ENCODE peak calls at places on chromosomes 13 and 19, in five cellular contexts. N is breast epithelium, T is K562, X is lower leg skin, F is psoas muscle. J is an unnamed sample.

GRCh38 chr19:13881231-13881691 is 4.3 kb downstream of the NANOS3 start:
- DNase-seq in F (no peak), X (no peak), T (no peak), N (no peak), J (no peak)

GRCh38 chr13:71751074-71751473 is 115.9 kb downstream of the DACH1 start:
- DNase-seq in T (no peak), X (no peak), F (no peak), N (no peak), J (no peak)

GRCh38 chr13:41122838-41123237 is 9.8 kb downstream of the KBTBD6 start:
- DNase-seq in T (no peak), X (no peak), F (no peak), N (no peak), J (no peak)

GRCh38 chr13:97535619-97536018 is 101.7 kb downstream of the RAP2A start:
- DNase-seq in X (no peak), T (no peak), N (no peak), F (no peak), J (no peak)

GRCh38 chr13:59963383-59963782 is 200.3 kb downstream of the DIAPH3 start:
- DNase-seq in N (no peak), X (no peak), F (no peak), T (no peak), J (no peak)

GRCh38 chr13:51906581-51906980 is 44.8 kb downstream of the CCDC70 start:
- DNase-seq in F (no peak), T (no peak), N (peak), X (no peak), J (no peak)

GRCh38 chr13:98285317-98285716 is 108.2 kb upstream of the RNF113B start:
- DNase-seq in T (no peak), F (no peak), N (no peak), X (no peak), J (no peak)

GRCh38 chr13:88592105-88592504 is 920.9 kb downstream of the SLITRK5 start:
- DNase-seq in X (no peak), F (no peak), N (no peak), T (no peak), J (no peak)

GRCh38 chr19:8307400-8307964 is 676 bp downstream of the CD320 start:
- DNase-seq in N (no peak), X (peak), T (peak), F (no peak), J (peak)
- TF ChIP-seq CTCF in N (no peak), X (no peak), T (peak), F (no peak), J (no peak)

GRCh38 chr13:47092202-47092601 is 195.3 kb upstream of the HTR2A start:
- DNase-seq in T (no peak), N (no peak), X (no peak), F (no peak), J (no peak)

GRCh38 chr13:47085346-47085745 is 188.5 kb upstream of the HTR2A start:
- DNase-seq in F (no peak), T (no peak), X (no peak), N (no peak), J (no peak)

GRCh38 chr13:47081850-47082249 is 185.0 kb upstream of the HTR2A start:
- DNase-seq in X (no peak), T (no peak), N (no peak), F (no peak), J (no peak)

DNA sequence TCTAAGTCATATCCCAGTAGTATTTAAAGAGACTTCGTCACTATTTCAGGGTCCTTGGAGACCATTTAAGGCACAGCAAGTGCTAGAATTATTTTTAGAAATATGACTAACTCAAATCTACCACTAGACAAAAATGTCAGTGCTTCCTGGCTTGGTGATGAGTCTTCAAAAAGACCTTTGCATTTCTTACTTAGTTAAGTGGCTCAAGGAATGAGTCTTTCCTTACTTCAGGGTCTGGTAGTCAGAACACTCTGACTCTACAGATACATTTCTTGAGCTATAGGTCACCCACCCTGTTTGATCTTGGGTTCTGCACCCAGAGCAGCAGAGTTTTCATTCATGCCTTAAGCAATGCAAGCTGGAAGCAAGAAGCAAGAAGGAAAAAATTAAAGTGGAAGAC is 191.0 kb upstream of the HTR2A start:
- DNase-seq in F (no peak), T (no peak), N (no peak), X (no peak), J (no peak)
- H3K4me3 ChIP-seq in F (no peak), T (no peak), N (no peak), X (no peak), J (no peak)

DNA sequence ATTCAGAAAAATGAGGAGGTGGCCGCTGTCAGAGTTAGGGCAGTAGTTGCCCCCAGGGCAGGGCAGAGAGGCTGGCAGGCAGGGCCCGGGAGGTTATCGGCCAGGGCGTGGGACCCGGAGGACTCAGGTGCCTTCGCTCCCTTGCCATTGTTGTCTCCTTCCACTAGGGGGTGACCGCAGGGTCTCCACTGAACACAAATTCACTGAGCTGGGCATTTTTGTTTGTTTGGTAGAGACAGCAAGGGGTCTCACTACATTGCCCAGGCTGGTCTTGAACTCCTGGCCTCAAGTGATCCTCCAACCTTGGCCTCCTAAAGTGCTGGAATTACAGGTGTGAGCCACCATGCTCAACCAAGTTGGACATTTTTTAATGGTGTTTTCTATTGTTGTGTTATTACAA is 25.1 kb downstream of the CARS2 start:
- DNase-seq in X (no peak), F (no peak), T (peak), N (no peak), J (peak)
- TF ChIP-seq CTCF in X (no peak), F (peak), T (peak), N (no peak), J (peak)

GRCh38 chr19:1254081-1254527 is 5.7 kb downstream of the MIDN start:
- DNase-seq in N (no peak), T (no peak), X (no peak), F (peak), J (no peak)
- H3K4me3 ChIP-seq in N (peak), T (no peak), X (no peak), F (peak), J (no peak)

GRCh38 chr19:53808710-53809125 is 15.4 kb downstream of the NLRP12 start:
- DNase-seq in T (no peak), F (no peak), X (no peak), N (no peak), J (no peak)
- TF ChIP-seq CTCF in T (peak), F (no peak), X (no peak), N (no peak), J (no peak)

DNA sequence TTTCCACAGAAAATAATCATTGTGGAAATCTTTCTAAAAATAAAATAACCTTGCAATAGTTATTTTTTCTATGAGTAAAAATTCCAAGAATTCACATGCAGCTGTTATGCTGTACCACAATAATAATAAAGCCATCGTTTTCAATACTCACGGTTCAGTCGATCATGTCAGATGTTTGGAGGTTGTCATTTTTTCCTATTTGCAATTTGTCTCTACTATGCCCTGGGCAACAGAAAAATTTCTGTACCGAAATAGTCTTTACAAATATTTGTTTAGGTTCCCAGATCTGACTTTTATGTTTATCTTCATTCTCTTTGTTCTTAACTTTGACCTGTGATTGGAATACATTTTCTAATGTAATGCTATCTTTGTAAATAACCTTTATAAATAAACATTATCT is 79.7 kb downstream of the ESD start:
- DNase-seq in F (no peak), X (no peak), N (no peak), T (no peak), J (no peak)
- H3K4me3 ChIP-seq in F (no peak), X (no peak), N (no peak), T (no peak), J (no peak)

DNA sequence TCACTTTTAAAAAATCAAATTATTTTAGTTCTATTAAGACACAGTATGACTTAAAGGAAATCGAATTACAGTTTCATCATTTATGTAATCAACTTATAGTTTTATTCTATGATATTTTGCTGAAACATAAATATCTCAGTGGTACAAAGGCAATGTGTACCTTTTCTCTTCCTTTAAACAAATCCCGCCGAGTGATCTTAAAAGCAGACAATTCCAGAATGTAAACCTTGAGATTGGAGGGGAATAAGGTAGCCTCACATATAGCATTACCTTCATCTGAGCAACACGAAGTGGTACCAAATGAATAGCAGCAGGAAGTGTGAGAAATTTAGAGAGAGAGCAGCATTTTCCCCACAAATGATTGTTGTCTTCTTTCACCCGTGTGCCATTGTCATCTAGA is 842.2 kb upstream of the GPC6 start:
- DNase-seq in T (no peak), X (no peak), N (no peak), F (no peak), J (no peak)
- TF ChIP-seq CTCF in T (no peak), X (no peak), N (no peak), F (no peak), J (no peak)

GRCh38 chr19:47427241-47428176 is 8.2 kb upstream of the MEIS3 start:
- DNase-seq in X (no peak), F (no peak), T (peak), N (peak), J (peak)
- H3K4me3 ChIP-seq in X (no peak), F (no peak), T (peak), N (peak), J (no peak)

GRCh38 chr19:11295180-11295579 is 780 bp upstream of the TSPAN16 start:
- DNase-seq in F (no peak), T (no peak), X (no peak), N (no peak), J (no peak)
- TF ChIP-seq CTCF in F (no peak), T (no peak), X (no peak), N (no peak), J (no peak)

J was measured in GM12865.